ENCODE peak calls at places on chromosomes 16 and 17, in eight cellular contexts. K is upper lobe of right lung, H is mammary epithelial cell, G is gastrocnemius medialis, X is cardiac muscle cell, N is HepG2, E is PC-3, S is fibroblast of mammary gland. C is an unnamed sample.

GRCh38 chr17:69414408-69415274 is at the start of gene MAP2K6:
- DNase-seq in K (peak; percentile 90), H (peak; percentile 51), G (peak; percentile 78), X (peak; percentile 84), N (peak; percentile 77), E (peak; percentile 90), S (peak; percentile 66), C (peak; percentile 84)

GRCh38 chr16:22027633-22028032 is 19.7 kb downstream of the MOSMO start:
- DNase-seq in K (no peak), H (no peak), G (no peak), X (no peak), N (no peak), E (no peak), S (peak; percentile 65), C (no peak)

GRCh38 chr17:39573447-39574298 is 34.0 kb downstream of the NEUROD2 start:
- DNase-seq in K (peak; percentile 85), H (peak; percentile 67), G (peak; percentile 31), X (peak; percentile 85), N (peak; percentile 20), E (peak; percentile 63), S (peak; percentile 60), C (peak; percentile 63)

GRCh38 chr16:47571711-47572110 is 110.6 kb downstream of the PHKB start:
- DNase-seq in K (no peak), H (no peak), G (no peak), X (no peak), N (no peak), E (no peak), S (no peak), C (no peak)

GRCh38 chr17:7445011-7445927 is at the start of gene CHRNB1:
- DNase-seq in K (peak; percentile 91), H (no peak), G (peak; percentile 78), X (peak; percentile 93), N (peak; percentile 85), E (no peak), S (peak; percentile 21), C (no peak)

GRCh38 chr16:30980068-30980371 is 5.0 kb upstream of the HSD3B7 start:
- DNase-seq in K (no peak), H (no peak), G (no peak), X (no peak), N (no peak), E (no peak), S (no peak), C (no peak)

GRCh38 chr16:66970775-66971725 is 10.0 kb downstream of the CES3 start:
- DNase-seq in K (no peak), H (peak; percentile 62), G (no peak), X (no peak), N (no peak), E (peak; percentile 25), S (peak; percentile 54), C (no peak)

GRCh38 chr17:35342207-35342744 is 31.1 kb downstream of the SLFN11 start:
- DNase-seq in K (no peak), H (no peak), G (no peak), X (no peak), N (no peak), E (no peak), S (no peak), C (no peak)

GRCh38 chr17:7988750-7989178 is 13.7 kb upstream of the GUCY2D start:
- DNase-seq in K (no peak), H (peak; percentile 75), G (peak; percentile 40), X (peak; percentile 91), N (peak; percentile 76), E (peak; percentile 92), S (peak; percentile 91), C (no peak)

GRCh38 chr16:66428682-66429251 is 1.7 kb downstream of the BEAN1 start:
- DNase-seq in K (no peak), H (no peak), G (no peak), X (no peak), N (no peak), E (no peak), S (no peak), C (no peak)

GRCh38 chr17:71316498-71316897 is 804.3 kb upstream of the SOX9 start:
- DNase-seq in K (no peak), H (no peak), G (no peak), X (no peak), N (no peak), E (no peak), S (no peak), C (no peak)

GRCh38 chr17:82871056-82871775 is 31.4 kb upstream of the ZNF750 start:
- DNase-seq in K (no peak), H (peak; percentile 21), G (no peak), X (no peak), N (no peak), E (no peak), S (no peak), C (peak; percentile 38)

GRCh38 chr16:70703041-70703834 is 17.4 kb upstream of the MTSS2 start:
- DNase-seq in K (no peak), H (no peak), G (no peak), X (peak; percentile 68), N (peak; percentile 79), E (no peak), S (peak; percentile 87), C (no peak)

GRCh38 chr17:33457477-33457876 is 164.4 kb upstream of the ASIC2 start:
- DNase-seq in K (no peak), H (no peak), G (no peak), X (no peak), N (no peak), E (no peak), S (no peak), C (no peak)

DNA sequence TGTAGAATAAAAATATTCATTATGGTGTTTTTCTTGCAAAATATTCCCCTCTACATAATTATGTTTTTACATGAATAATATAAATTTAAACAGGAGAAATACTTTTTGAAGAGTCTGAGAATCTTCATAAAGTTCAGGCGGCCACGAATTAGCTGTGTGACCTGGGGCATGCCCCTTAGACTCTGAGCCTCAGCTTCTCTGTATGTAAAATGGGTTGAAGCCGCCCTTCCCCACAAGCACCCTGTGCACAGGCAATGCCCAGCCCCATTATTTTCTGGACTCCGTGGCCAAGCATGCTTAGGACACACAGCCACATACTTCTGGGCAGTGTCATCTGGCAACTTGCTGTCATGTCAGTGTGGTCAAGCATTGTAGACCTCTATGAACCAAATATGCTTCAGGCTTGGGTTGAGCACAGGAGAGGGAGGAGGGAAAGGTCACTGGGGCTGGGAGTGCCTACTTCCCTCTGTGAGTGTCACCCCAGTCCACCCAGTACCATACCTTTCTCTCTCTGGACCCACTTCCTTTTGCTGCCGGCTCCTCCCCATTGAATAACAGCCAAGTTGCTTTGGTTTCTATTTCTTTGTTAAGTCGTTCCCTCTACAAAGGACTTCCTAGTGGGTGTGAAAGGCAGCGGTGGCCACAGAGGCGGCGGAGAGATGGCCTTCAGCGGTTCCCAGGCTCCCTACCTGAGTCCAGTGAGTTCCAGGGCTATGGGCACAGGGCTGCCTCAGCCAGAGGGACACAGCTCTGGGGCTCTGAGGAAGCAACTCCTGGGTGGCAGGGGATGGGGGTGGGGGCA is at the start of gene LGALS9:
- DNase-seq in K (no peak), H (peak; percentile 29), G (no peak), X (no peak), N (no peak), E (peak; percentile 19), S (no peak), C (no peak)
- H3K4me3 ChIP-seq in K (peak within 1 kb of the TSS; percentile 54), H (no peak within 1 kb of the TSS), G (peak within 1 kb of the TSS; percentile 25), X (no peak within 1 kb of the TSS), N (no peak within 1 kb of the TSS), E (no peak within 1 kb of the TSS), S (no peak within 1 kb of the TSS), C (no peak within 1 kb of the TSS)

DNA sequence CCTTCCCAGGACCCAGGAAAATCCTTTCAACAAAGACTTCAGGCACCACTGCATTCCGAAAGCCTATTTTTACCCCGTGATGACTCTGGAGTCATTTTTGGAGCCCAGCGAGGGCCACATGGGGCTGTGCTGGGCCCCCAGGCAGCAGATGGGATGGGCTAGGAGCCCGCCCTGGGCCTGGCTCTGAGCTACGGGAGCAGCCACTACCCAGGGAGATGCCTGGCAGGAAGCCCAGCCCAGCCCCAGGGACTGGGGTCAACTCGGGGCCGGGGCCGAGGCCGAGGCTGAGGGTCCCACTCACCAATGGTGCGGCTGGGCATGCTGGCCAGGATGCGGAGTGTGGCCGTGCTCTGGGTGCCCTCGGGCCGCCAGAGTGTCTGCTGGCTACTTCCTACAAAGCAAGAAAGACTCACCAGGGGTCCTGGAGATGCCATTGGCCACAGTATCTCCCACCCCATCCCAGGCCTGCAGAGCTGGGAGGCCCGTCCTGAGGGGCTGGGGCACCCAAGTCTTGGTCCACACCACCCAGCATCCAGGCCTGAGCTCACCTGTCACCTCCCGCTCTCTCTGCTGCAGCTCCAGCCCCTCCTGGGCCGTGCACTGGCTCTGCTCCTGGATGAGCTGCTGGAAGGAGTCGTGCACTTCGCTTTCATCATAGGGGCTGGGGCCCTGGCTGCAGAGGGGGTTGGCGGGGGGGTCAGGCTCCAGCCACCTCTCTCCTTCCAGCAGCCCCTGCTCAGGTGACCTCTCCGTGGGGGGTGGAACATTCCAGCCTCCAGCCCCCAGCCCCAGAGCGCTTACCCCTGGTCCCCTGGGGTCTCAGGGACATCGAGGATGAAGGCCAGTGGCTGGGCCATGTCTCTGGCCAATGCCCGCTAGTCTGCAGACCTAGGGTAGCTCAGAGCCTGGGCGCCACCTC is 2.3 kb downstream of the TMC6 start:
- DNase-seq in K (no peak), H (no peak), G (no peak), X (no peak), N (no peak), E (no peak), S (no peak), C (no peak)
- H3K4me3 ChIP-seq in K (peak overlapping the region; percentile 93), H (no peak overlapping the region), G (no peak overlapping the region), X (no peak overlapping the region), N (peak overlapping the region; percentile 67), E (peak overlapping the region; percentile 95), S (no peak overlapping the region), C (no peak overlapping the region)

DNA sequence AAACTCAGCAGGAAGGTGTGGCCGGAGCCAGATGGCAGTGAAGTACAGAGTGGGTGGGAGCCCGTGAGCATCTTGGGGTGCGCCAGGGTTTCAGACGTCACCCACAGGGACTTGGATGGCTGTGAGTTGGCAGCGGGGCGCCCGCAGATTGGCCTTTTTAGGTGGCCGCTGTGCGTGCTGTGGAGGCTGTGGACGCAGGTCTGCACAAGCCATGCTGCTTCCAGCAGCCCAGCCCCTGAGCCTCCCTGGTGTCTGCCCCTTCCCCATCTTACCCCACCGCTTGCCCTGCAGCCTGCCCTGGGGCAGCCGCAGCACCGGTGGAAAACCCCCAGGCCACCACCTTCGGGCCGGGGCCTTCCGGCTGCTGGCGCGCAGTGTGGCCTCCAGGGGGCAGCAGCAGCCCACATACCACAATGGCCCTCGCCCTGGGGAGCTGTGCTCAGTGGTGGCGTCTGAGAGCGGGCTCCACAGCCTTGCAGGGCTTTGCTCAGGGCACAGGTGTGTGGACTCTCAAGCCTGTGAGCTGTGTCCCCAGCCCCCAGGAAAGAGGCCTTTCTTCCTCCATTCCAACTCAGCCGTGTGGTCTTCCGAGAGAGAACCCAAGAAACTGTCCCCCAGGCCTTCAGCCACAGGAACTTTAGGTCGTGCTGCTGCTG is 11.8 kb downstream of the ENDOV start:
- DNase-seq in K (peak; percentile 88), H (peak; percentile 46), G (peak; percentile 24), X (peak; percentile 85), N (peak; percentile 69), E (peak; percentile 82), S (peak; percentile 44), C (peak; percentile 91)
- H3K4me3 ChIP-seq in K (no peak overlapping the region), H (no peak overlapping the region), G (no peak overlapping the region), X (no peak overlapping the region), N (no peak overlapping the region), E (no peak overlapping the region), S (no peak overlapping the region), C (no peak overlapping the region)

DNA sequence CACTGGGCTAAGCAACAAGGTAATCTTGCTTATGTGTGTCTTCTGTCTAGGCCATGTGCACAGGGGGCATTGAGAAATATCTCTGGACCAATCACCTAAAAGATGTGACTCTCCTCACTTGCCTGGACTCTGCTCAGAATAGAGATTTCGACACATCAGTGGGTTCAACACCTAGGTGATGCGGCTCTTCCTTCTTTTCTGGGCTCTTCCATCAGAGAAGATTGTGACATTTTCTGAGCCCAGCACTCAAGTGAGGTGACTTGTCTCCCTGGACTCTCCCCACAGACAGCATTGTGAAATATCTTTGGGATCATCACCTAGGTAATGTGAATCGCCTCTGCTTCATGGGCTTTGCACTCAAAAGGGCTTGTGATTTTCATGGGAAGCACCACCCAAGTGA is 1904.1 kb downstream of the TP53TG3F start:
- DNase-seq in K (no peak), H (no peak), G (no peak), X (no peak), N (no peak), E (no peak), S (no peak), C (no peak)
- H3K4me3 ChIP-seq in K (no peak overlapping the region), H (no peak overlapping the region), G (no peak overlapping the region), X (no peak overlapping the region), N (no peak overlapping the region), E (no peak overlapping the region), S (no peak overlapping the region), C (no peak overlapping the region)

C was measured in Caco-2.